ENCODE peak calls at places on chromosomes 7 and 10, in seven cellular contexts. One of them, this sample, is unnamed.

GRCh38 chr7:131557521-131558385 is 1.3 kb upstream of the PODXL start:
- DNase-seq in CD8-positive, alpha-beta T cell: no peak
- DNase-seq in tibial artery: peak; percentile 65
- DNase-seq in left ventricle myocardium inferior: peak; percentile 58
- DNase-seq in Panc1: no peak
- DNase-seq in gastrocnemius medialis: no peak
- DNase-seq in fibroblast of lung: no peak
- DNase-seq in this sample: peak; percentile 44

GRCh38 chr7:151825711-151826110 is 51.2 kb downstream of the PRKAG2 start:
- DNase-seq in CD8-positive, alpha-beta T cell: no peak
- DNase-seq in tibial artery: no peak
- DNase-seq in left ventricle myocardium inferior: no peak
- DNase-seq in Panc1: no peak
- DNase-seq in gastrocnemius medialis: no peak
- DNase-seq in fibroblast of lung: no peak
- DNase-seq in this sample: no peak

GRCh38 chr7:96837583-96837982 is 127.9 kb upstream of the SEM1 start:
- DNase-seq in CD8-positive, alpha-beta T cell: no peak
- DNase-seq in tibial artery: no peak
- DNase-seq in left ventricle myocardium inferior: no peak
- DNase-seq in Panc1: no peak
- DNase-seq in gastrocnemius medialis: no peak
- DNase-seq in fibroblast of lung: no peak
- DNase-seq in this sample: no peak

GRCh38 chr7:44131173-44132009 is 8.0 kb upstream of the POLD2 start:
- DNase-seq in CD8-positive, alpha-beta T cell: no peak
- DNase-seq in tibial artery: no peak
- DNase-seq in left ventricle myocardium inferior: peak; percentile 20
- DNase-seq in Panc1: no peak
- DNase-seq in gastrocnemius medialis: no peak
- DNase-seq in fibroblast of lung: peak; percentile 42
- DNase-seq in this sample: no peak

GRCh38 chr7:20799566-20800377 is 13.1 kb upstream of the SP8 start:
- DNase-seq in CD8-positive, alpha-beta T cell: no peak
- DNase-seq in tibial artery: no peak
- DNase-seq in left ventricle myocardium inferior: no peak
- DNase-seq in Panc1: no peak
- DNase-seq in gastrocnemius medialis: no peak
- DNase-seq in fibroblast of lung: no peak
- DNase-seq in this sample: no peak

GRCh38 chr10:127563718-127564553 is 14.8 kb downstream of the NPS start:
- DNase-seq in CD8-positive, alpha-beta T cell: no peak
- DNase-seq in tibial artery: no peak
- DNase-seq in left ventricle myocardium inferior: no peak
- DNase-seq in Panc1: no peak
- DNase-seq in gastrocnemius medialis: no peak
- DNase-seq in fibroblast of lung: no peak
- DNase-seq in this sample: no peak

GRCh38 chr7:81410471-81411117 is 359.3 kb downstream of the HGF start:
- DNase-seq in CD8-positive, alpha-beta T cell: no peak
- DNase-seq in tibial artery: no peak
- DNase-seq in left ventricle myocardium inferior: no peak
- DNase-seq in Panc1: no peak
- DNase-seq in gastrocnemius medialis: no peak
- DNase-seq in fibroblast of lung: no peak
- DNase-seq in this sample: no peak

GRCh38 chr7:21543528-21544302 is 876 bp downstream of the DNAH11 start:
- DNase-seq in CD8-positive, alpha-beta T cell: no peak
- DNase-seq in tibial artery: no peak
- DNase-seq in left ventricle myocardium inferior: no peak
- DNase-seq in Panc1: no peak
- DNase-seq in gastrocnemius medialis: no peak
- DNase-seq in fibroblast of lung: peak; percentile 31
- DNase-seq in this sample: peak; percentile 25

GRCh38 chr7:44216019-44216418 is 15.2 kb downstream of the YKT6 start:
- DNase-seq in CD8-positive, alpha-beta T cell: no peak
- DNase-seq in tibial artery: peak; percentile 32
- DNase-seq in left ventricle myocardium inferior: no peak
- DNase-seq in Panc1: no peak
- DNase-seq in gastrocnemius medialis: peak; percentile 8
- DNase-seq in fibroblast of lung: no peak
- DNase-seq in this sample: no peak

GRCh38 chr7:155594163-155594732 is 47.9 kb upstream of the CNPY1 start:
- DNase-seq in CD8-positive, alpha-beta T cell: no peak
- DNase-seq in tibial artery: peak; percentile 48
- DNase-seq in left ventricle myocardium inferior: no peak
- DNase-seq in Panc1: no peak
- DNase-seq in gastrocnemius medialis: no peak
- DNase-seq in fibroblast of lung: no peak
- DNase-seq in this sample: no peak

GRCh38 chr10:77355844-77356243 is 281.8 kb downstream of the KCNMA1 start:
- DNase-seq in CD8-positive, alpha-beta T cell: no peak
- DNase-seq in tibial artery: no peak
- DNase-seq in left ventricle myocardium inferior: no peak
- DNase-seq in Panc1: peak; percentile 86
- DNase-seq in gastrocnemius medialis: no peak
- DNase-seq in fibroblast of lung: peak; percentile 75
- DNase-seq in this sample: peak; percentile 87

GRCh38 chr7:50868426-50869100 is 85.9 kb upstream of the GRB10 start:
- DNase-seq in CD8-positive, alpha-beta T cell: no peak
- DNase-seq in tibial artery: no peak
- DNase-seq in left ventricle myocardium inferior: no peak
- DNase-seq in Panc1: no peak
- DNase-seq in gastrocnemius medialis: no peak
- DNase-seq in fibroblast of lung: no peak
- DNase-seq in this sample: peak; percentile 30

GRCh38 chr10:33733058-33733457 is 398.6 kb upstream of the NRP1 start:
- DNase-seq in CD8-positive, alpha-beta T cell: no peak
- DNase-seq in tibial artery: no peak
- DNase-seq in left ventricle myocardium inferior: no peak
- DNase-seq in Panc1: no peak
- DNase-seq in gastrocnemius medialis: no peak
- DNase-seq in fibroblast of lung: no peak
- DNase-seq in this sample: no peak

GRCh38 chr7:127580612-127581011 is 4.8 kb downstream of the GCC1 start:
- DNase-seq in CD8-positive, alpha-beta T cell: no peak
- DNase-seq in tibial artery: no peak
- DNase-seq in left ventricle myocardium inferior: no peak
- DNase-seq in Panc1: no peak
- DNase-seq in gastrocnemius medialis: no peak
- DNase-seq in fibroblast of lung: no peak
- DNase-seq in this sample: no peak
- H3K36me3 ChIP-seq in CD8-positive, alpha-beta T cell: peaks cover 12% of the 10 kb centered on the region
- H3K36me3 ChIP-seq in tibial artery: peaks cover 28% of the 10 kb centered on the region
- H3K36me3 ChIP-seq in left ventricle myocardium inferior: peaks cover 25% of the 10 kb centered on the region
- H3K36me3 ChIP-seq in Panc1: peaks cover 5% of the 10 kb centered on the region
- H3K36me3 ChIP-seq in gastrocnemius medialis: no peaks in the 10 kb centered on the region
- H3K36me3 ChIP-seq in fibroblast of lung: peaks cover 2% of the 10 kb centered on the region
- H3K36me3 ChIP-seq in this sample: peaks cover 19% of the 10 kb centered on the region

GRCh38 chr7:99013266-99014112 is 130.4 kb downstream of the SMURF1 start:
- DNase-seq in CD8-positive, alpha-beta T cell: no peak
- DNase-seq in tibial artery: peak; percentile 61
- DNase-seq in left ventricle myocardium inferior: no peak
- DNase-seq in Panc1: no peak
- DNase-seq in gastrocnemius medialis: peak; percentile 12
- DNase-seq in fibroblast of lung: no peak
- DNase-seq in this sample: no peak
- H3K36me3 ChIP-seq in CD8-positive, alpha-beta T cell: peaks cover 51% of the 10 kb centered on the region
- H3K36me3 ChIP-seq in tibial artery: peaks cover 75% of the 10 kb centered on the region
- H3K36me3 ChIP-seq in left ventricle myocardium inferior: peaks cover 81% of the 10 kb centered on the region
- H3K36me3 ChIP-seq in Panc1: peaks cover 5% of the 10 kb centered on the region
- H3K36me3 ChIP-seq in gastrocnemius medialis: no peaks in the 10 kb centered on the region
- H3K36me3 ChIP-seq in fibroblast of lung: peaks cover 27% of the 10 kb centered on the region
- H3K36me3 ChIP-seq in this sample: peaks cover 75% of the 10 kb centered on the region

GRCh38 chr7:138550337-138550736 is 90.3 kb downstream of the TRIM24 start:
- DNase-seq in CD8-positive, alpha-beta T cell: no peak
- DNase-seq in tibial artery: no peak
- DNase-seq in left ventricle myocardium inferior: no peak
- DNase-seq in Panc1: no peak
- DNase-seq in gastrocnemius medialis: no peak
- DNase-seq in fibroblast of lung: no peak
- DNase-seq in this sample: no peak
- H3K36me3 ChIP-seq in CD8-positive, alpha-beta T cell: peaks cover 49% of the 10 kb centered on the region
- H3K36me3 ChIP-seq in tibial artery: peaks cover 64% of the 10 kb centered on the region
- H3K36me3 ChIP-seq in left ventricle myocardium inferior: peaks cover 52% of the 10 kb centered on the region
- H3K36me3 ChIP-seq in Panc1: peaks cover 14% of the 10 kb centered on the region
- H3K36me3 ChIP-seq in gastrocnemius medialis: peaks cover 3% of the 10 kb centered on the region
- H3K36me3 ChIP-seq in fibroblast of lung: no peaks in the 10 kb centered on the region
- H3K36me3 ChIP-seq in this sample: peaks cover 56% of the 10 kb centered on the region

DNA sequence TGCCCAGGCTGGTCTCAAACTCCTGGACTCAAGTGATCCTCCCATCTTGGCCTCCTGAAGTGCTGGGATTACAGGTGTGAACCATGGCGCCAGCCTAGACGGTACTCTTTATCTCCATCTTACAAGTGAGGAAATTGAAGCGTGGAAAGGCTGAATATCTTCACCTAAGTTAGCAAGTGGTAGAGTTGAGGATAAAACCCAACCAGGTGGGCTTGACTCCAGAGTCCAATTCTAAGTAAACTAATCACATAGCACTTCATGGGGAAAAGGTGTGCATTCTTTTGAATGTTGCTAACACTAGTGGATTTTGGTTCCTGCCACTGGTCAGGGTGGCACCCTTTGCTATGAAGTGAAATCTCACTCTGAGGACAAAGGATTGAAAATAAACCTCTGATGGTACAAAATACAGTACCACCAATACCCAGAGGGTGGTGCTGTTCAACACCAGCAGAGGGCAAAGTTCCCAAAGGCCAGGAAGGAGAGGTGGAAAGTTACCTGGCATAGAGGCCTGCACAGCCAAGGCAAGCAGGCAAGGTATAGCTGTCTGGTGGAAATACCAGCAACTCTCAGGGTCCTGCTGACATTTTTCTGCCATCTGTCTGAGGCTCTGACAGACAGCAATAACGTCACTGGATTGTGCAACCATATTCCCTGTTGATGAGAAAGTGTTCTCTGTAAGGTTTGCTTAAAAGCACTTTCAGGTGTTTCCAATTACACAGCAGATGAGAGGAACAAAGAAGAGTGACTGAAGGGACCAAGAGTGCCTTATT is 17.6 kb downstream of the ZDHHC16 start:
- DNase-seq in CD8-positive, alpha-beta T cell: no peak
- DNase-seq in tibial artery: no peak
- DNase-seq in left ventricle myocardium inferior: no peak
- DNase-seq in Panc1: peak; percentile 51
- DNase-seq in gastrocnemius medialis: peak; percentile 51
- DNase-seq in fibroblast of lung: peak; percentile 59
- DNase-seq in this sample: peak; percentile 88
- H3K36me3 ChIP-seq in CD8-positive, alpha-beta T cell: peaks cover 67% of the 10 kb centered on the region
- H3K36me3 ChIP-seq in tibial artery: peaks cover 95% of the 10 kb centered on the region
- H3K36me3 ChIP-seq in left ventricle myocardium inferior: peaks cover 94% of the 10 kb centered on the region
- H3K36me3 ChIP-seq in Panc1: peaks cover 28% of the 10 kb centered on the region
- H3K36me3 ChIP-seq in gastrocnemius medialis: peaks cover 3% of the 10 kb centered on the region
- H3K36me3 ChIP-seq in fibroblast of lung: peaks cover 33% of the 10 kb centered on the region
- H3K36me3 ChIP-seq in this sample: peaks cover 95% of the 10 kb centered on the region

DNA sequence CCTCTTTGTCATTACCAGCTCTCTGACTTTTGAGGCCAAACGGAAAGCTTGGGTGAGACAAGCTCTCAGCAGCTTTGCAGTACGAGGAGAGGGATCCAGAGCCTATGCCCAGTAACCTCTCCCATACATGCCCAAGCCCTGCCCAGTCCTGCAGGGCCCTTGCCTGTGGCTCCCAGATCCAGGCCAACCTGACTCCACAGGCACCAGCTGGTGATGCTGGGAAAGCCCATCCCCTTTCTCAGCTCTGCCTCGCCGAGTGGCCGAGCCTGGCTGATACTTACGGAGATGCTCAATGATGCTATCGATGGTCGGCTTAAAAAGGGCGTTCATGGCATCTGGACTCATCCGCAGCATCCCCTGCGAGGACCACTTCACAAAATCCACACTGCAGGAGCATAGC is 55.4 kb downstream of the PNLIPRP2 start:
- DNase-seq in CD8-positive, alpha-beta T cell: no peak
- DNase-seq in tibial artery: no peak
- DNase-seq in left ventricle myocardium inferior: no peak
- DNase-seq in Panc1: no peak
- DNase-seq in gastrocnemius medialis: no peak
- DNase-seq in fibroblast of lung: no peak
- DNase-seq in this sample: no peak
- H3K36me3 ChIP-seq in CD8-positive, alpha-beta T cell: no peaks in the 10 kb centered on the region
- H3K36me3 ChIP-seq in tibial artery: peaks cover 34% of the 10 kb centered on the region
- H3K36me3 ChIP-seq in left ventricle myocardium inferior: peaks cover 35% of the 10 kb centered on the region
- H3K36me3 ChIP-seq in Panc1: no peaks in the 10 kb centered on the region
- H3K36me3 ChIP-seq in gastrocnemius medialis: no peaks in the 10 kb centered on the region
- H3K36me3 ChIP-seq in fibroblast of lung: peaks cover 7% of the 10 kb centered on the region
- H3K36me3 ChIP-seq in this sample: peaks cover 69% of the 10 kb centered on the region

GRCh38 chr10:105756386-105756785 is 1115.3 kb downstream of the SORCS3 start:
- DNase-seq in CD8-positive, alpha-beta T cell: no peak
- DNase-seq in tibial artery: no peak
- DNase-seq in left ventricle myocardium inferior: no peak
- DNase-seq in Panc1: no peak
- DNase-seq in gastrocnemius medialis: no peak
- DNase-seq in fibroblast of lung: no peak
- DNase-seq in this sample: no peak
- H3K36me3 ChIP-seq in CD8-positive, alpha-beta T cell: no peaks in the 10 kb centered on the region
- H3K36me3 ChIP-seq in tibial artery: no peaks in the 10 kb centered on the region
- H3K36me3 ChIP-seq in left ventricle myocardium inferior: no peaks in the 10 kb centered on the region
- H3K36me3 ChIP-seq in Panc1: no peaks in the 10 kb centered on the region
- H3K36me3 ChIP-seq in gastrocnemius medialis: no peaks in the 10 kb centered on the region
- H3K36me3 ChIP-seq in fibroblast of lung: no peaks in the 10 kb centered on the region
- H3K36me3 ChIP-seq in this sample: no peaks in the 10 kb centered on the region

GRCh38 chr7:39958038-39958437 is 8.0 kb downstream of the CDK13 start:
- DNase-seq in CD8-positive, alpha-beta T cell: no peak
- DNase-seq in tibial artery: no peak
- DNase-seq in left ventricle myocardium inferior: no peak
- DNase-seq in Panc1: no peak
- DNase-seq in gastrocnemius medialis: no peak
- DNase-seq in fibroblast of lung: no peak
- DNase-seq in this sample: no peak
- H3K36me3 ChIP-seq in CD8-positive, alpha-beta T cell: no peaks in the 10 kb centered on the region
- H3K36me3 ChIP-seq in tibial artery: no peaks in the 10 kb centered on the region
- H3K36me3 ChIP-seq in left ventricle myocardium inferior: no peaks in the 10 kb centered on the region
- H3K36me3 ChIP-seq in Panc1: no peaks in the 10 kb centered on the region
- H3K36me3 ChIP-seq in gastrocnemius medialis: no peaks in the 10 kb centered on the region
- H3K36me3 ChIP-seq in fibroblast of lung: no peaks in the 10 kb centered on the region
- H3K36me3 ChIP-seq in this sample: no peaks in the 10 kb centered on the region

GRCh38 chr7:146544748-146545147 is 428.1 kb downstream of the CNTNAP2 start:
- DNase-seq in CD8-positive, alpha-beta T cell: no peak
- DNase-seq in tibial artery: no peak
- DNase-seq in left ventricle myocardium inferior: no peak
- DNase-seq in Panc1: no peak
- DNase-seq in gastrocnemius medialis: no peak
- DNase-seq in fibroblast of lung: no peak
- DNase-seq in this sample: no peak
- H3K36me3 ChIP-seq in CD8-positive, alpha-beta T cell: no peaks in the 10 kb centered on the region
- H3K36me3 ChIP-seq in tibial artery: no peaks in the 10 kb centered on the region
- H3K36me3 ChIP-seq in left ventricle myocardium inferior: no peaks in the 10 kb centered on the region
- H3K36me3 ChIP-seq in Panc1: no peaks in the 10 kb centered on the region
- H3K36me3 ChIP-seq in gastrocnemius medialis: no peaks in the 10 kb centered on the region
- H3K36me3 ChIP-seq in fibroblast of lung: no peaks in the 10 kb centered on the region
- H3K36me3 ChIP-seq in this sample: no peaks in the 10 kb centered on the region

This sample was measured in adipocyte.